ENCODE peak calls at places on chromosomes 1 and 21, in seven cellular contexts. X is heart right ventricle, S is fibroblast of mammary gland, U is sigmoid colon, J is AG09309, A is foreskin fibroblast, K is breast epithelium. Q is an unnamed sample.
A peak's percentile ranks its signal among the peaks of the same experiment; 100 is the strongest.

GRCh38 chr1:17437260-17438175 is 2.0 kb downstream of the RCC2 start:
- DNase-seq in U (no peak), A (peak; percentile 70), K (no peak), J (no peak), S (peak; percentile 46), X (peak; percentile 21), Q (peak; percentile 41)

GRCh38 chr1:92291372-92291999 is 7.3 kb downstream of the GLMN start:
- DNase-seq in X (no peak), J (peak; percentile 33), A (peak; percentile 76), U (no peak), S (peak; percentile 76), K (no peak), Q (peak; percentile 74)

GRCh38 chr1:151980287-151981177 is 13.1 kb downstream of the S100A10 start:
- DNase-seq in K (no peak), S (peak; percentile 98), J (peak; percentile 95), U (no peak), X (peak; percentile 53), A (peak; percentile 74), Q (peak; percentile 88)

GRCh38 chr1:31675761-31676160 is 28.1 kb downstream of the COL16A1 start:
- DNase-seq in U (no peak), A (no peak), S (no peak), X (no peak), K (no peak), J (no peak), Q (no peak)

GRCh38 chr21:31366825-31367224 is 22.8 kb upstream of the TIAM1 start:
- DNase-seq in K (no peak), U (no peak), X (no peak), J (no peak), S (peak; percentile 89), A (peak; percentile 67), Q (peak; percentile 95)

GRCh38 chr1:229069176-229069575 is 201.7 kb upstream of the RAB4A start:
- DNase-seq in A (no peak), X (no peak), S (no peak), U (no peak), J (no peak), K (no peak), Q (no peak)

GRCh38 chr1:81305997-81306452 is 494.7 kb upstream of the ADGRL2 start:
- DNase-seq in U (no peak), S (peak; percentile 68), K (no peak), X (peak; percentile 24), A (peak; percentile 75), J (no peak), Q (peak; percentile 63)

GRCh38 chr21:46214478-46215340 is 13.9 kb downstream of the LSS start:
- DNase-seq in A (no peak), U (peak; percentile 57), K (peak; percentile 43), S (no peak), X (no peak), J (no peak), Q (no peak)

GRCh38 chr21:29080454-29080930 is 7.0 kb upstream of the CCT8 start:
- DNase-seq in U (no peak), J (no peak), S (peak; percentile 21), A (no peak), K (no peak), X (no peak), Q (no peak)

GRCh38 chr1:39995973-39996393 is 41.0 kb downstream of the MFSD2A start:
- DNase-seq in A (no peak), K (no peak), S (no peak), U (no peak), X (no peak), J (no peak), Q (no peak)

GRCh38 chr1:226121049-226121586 is 58.6 kb downstream of the H3-3A start:
- DNase-seq in S (no peak), X (no peak), K (no peak), U (no peak), A (no peak), J (no peak), Q (no peak)

GRCh38 chr1:89608627-89609338 is 24.1 kb upstream of the LRRC8C start:
- DNase-seq in S (no peak), K (no peak), U (no peak), X (no peak), J (no peak), A (no peak), Q (no peak)

GRCh38 chr1:12028957-12029511 is 9.7 kb downstream of the MIIP start:
- DNase-seq in X (no peak), S (no peak), U (no peak), K (no peak), A (no peak), J (no peak), Q (no peak)

GRCh38 chr1:20164694-20165202 is 21.1 kb upstream of the UBXN10 start:
- DNase-seq in K (no peak), J (no peak), A (no peak), X (peak; percentile 43), U (peak; percentile 74), S (no peak), Q (no peak)

GRCh38 chr1:159207774-159208459 is 3.2 kb downstream of the ACKR1 start:
- DNase-seq in A (no peak), X (no peak), J (no peak), S (no peak), U (no peak), K (no peak), Q (no peak)

GRCh38 chr21:25080706-25081495 is 526.4 kb downstream of the MRPL39 start:
- DNase-seq in U (no peak), S (peak; percentile 10), K (no peak), J (no peak), X (no peak), A (no peak), Q (peak; percentile 43)

GRCh38 chr1:204842892-204843291 is 27.8 kb upstream of the NFASC start:
- DNase-seq in J (peak; percentile 14), K (no peak), A (peak; percentile 11), S (peak; percentile 7), X (no peak), U (no peak), Q (no peak)

GRCh38 chr1:222346955-222347354 is 200.9 kb downstream of the HHIPL2 start:
- DNase-seq in X (no peak), U (no peak), J (no peak), S (no peak), A (no peak), K (no peak), Q (no peak)

GRCh38 chr1:66437136-66437401 is 96.9 kb upstream of the SGIP1 start:
- DNase-seq in A (no peak), X (no peak), J (no peak), K (no peak), S (no peak), U (no peak), Q (no peak)

GRCh38 chr1:235313262-235313661 is 14.7 kb downstream of the ARID4B start:
- DNase-seq in U (no peak), S (no peak), K (no peak), A (no peak), J (no peak), X (no peak), Q (no peak)

GRCh38 chr1:186306533-186306932 is 68.5 kb downstream of the TPR start:
- DNase-seq in S (no peak), K (no peak), J (no peak), U (no peak), X (no peak), A (no peak), Q (no peak)

GRCh38 chr21:28127390-28127789 is 865.3 kb downstream of the LTN1 start:
- DNase-seq in A (no peak), J (no peak), K (no peak), X (no peak), S (peak; percentile 26), U (no peak), Q (no peak)

GRCh38 chr1:4062992-4063391 is 162.9 kb upstream of the C1orf174 start:
- DNase-seq in A (no peak), K (peak; percentile 42), U (no peak), X (no peak), J (no peak), S (no peak), Q (no peak)

GRCh38 chr1:43706598-43707190 is 642 bp upstream of the ST3GAL3 start:
- DNase-seq in J (no peak), U (no peak), K (no peak), S (peak; percentile 31), A (peak; percentile 69), X (no peak), Q (peak; percentile 26)

GRCh38 chr1:181104790-181105133 is 16.3 kb downstream of the IER5 start:
- DNase-seq in J (no peak), S (no peak), A (peak; percentile 60), U (peak; percentile 79), K (no peak), X (no peak), Q (no peak)
- TF ChIP-seq CTCF in J (no peak), S (no peak), A (no peak), U (no peak), K (no peak), X (peak; percentile 22), Q (peak; percentile 11)

GRCh38 chr1:179197690-179198297 is 31.7 kb downstream of the ABL2 start:
- DNase-seq in A (no peak), S (no peak), J (no peak), X (no peak), K (no peak), U (no peak), Q (no peak)
- H3K4me3 ChIP-seq in A (no peak overlapping the region), S (no peak overlapping the region), J (no peak overlapping the region), X (no peak overlapping the region), K (no peak overlapping the region), U (no peak overlapping the region), Q (no peak overlapping the region)

DNA sequence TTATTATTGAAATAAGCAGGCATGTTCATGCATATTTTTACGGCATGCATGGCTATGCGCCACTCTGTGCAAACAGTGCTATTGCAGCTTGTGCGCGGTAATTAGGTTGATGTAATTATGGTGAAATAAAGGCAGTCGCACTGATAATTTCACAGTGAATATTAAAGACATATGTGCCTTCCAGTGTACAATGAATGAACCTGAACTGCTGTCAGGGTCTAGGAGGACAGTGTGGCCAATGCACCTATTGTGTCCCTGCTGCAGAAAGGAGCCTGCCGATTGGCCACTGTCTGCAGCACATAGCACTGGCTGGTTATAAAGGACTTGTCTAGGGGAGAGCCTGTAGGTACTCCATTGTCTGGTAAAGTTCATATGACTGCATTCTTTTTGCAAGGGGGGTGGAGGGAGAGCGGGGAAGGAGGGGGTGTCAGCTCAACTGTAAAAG is 340.4 kb downstream of the USP25 start:
- DNase-seq in S (peak; percentile 48), A (peak; percentile 48), X (no peak), K (no peak), U (no peak), J (no peak), Q (peak; percentile 28)
- TF ChIP-seq CTCF in S (peak; percentile 41), A (no peak), X (no peak), K (no peak), U (no peak), J (peak; percentile 44), Q (peak; percentile 19)

GRCh38 chr1:207459008-207459407 is 4.9 kb downstream of the CR2 start:
- DNase-seq in U (no peak), J (no peak), A (no peak), X (no peak), S (no peak), K (no peak), Q (no peak)

GRCh38 chr1:207454046-207454964 is at the start of gene CR2:
- DNase-seq in A (peak; percentile 30), J (no peak), U (peak; percentile 50), S (no peak), X (no peak), K (peak; percentile 51), Q (no peak)

GRCh38 chr1:207455183-207455754 is 1.1 kb downstream of the CR2 start:
- DNase-seq in J (no peak), K (no peak), S (no peak), U (no peak), A (no peak), X (no peak), Q (no peak)

GRCh38 chr1:207458409-207458808 is 4.3 kb downstream of the CR2 start:
- DNase-seq in X (no peak), J (no peak), S (no peak), A (no peak), U (no peak), K (no peak), Q (no peak)

GRCh38 chr1:207453710-207454045 is 450 bp upstream of the CR2 start:
- DNase-seq in K (no peak), A (no peak), X (no peak), U (no peak), S (no peak), J (no peak), Q (no peak)
- H3K4me3 ChIP-seq in K (peak overlapping the region; percentile 54), A (no peak overlapping the region), X (no peak overlapping the region), U (no peak overlapping the region), S (no peak overlapping the region), J (no peak overlapping the region), Q (no peak overlapping the region)